ENCODE peak calls at places on chromosomes 13 and 19, in eight cellular contexts. M is ecto neural progenitor cell; A is GM12891; G is heart left ventricle; I is sigmoid colon; Z is mesenteric fat pad; W is HT1080; F is stimulated activated effector memory CD8-positive, alpha-beta T cell treated with anti-CD3 and anti-CD28 coated beads, Interleukin-12 subunit alpha, Interleukin-12 subunit beta, amount 100 ng/mL, for 72 hours. J is an unnamed sample.

GRCh38 chr13:25836709-25837316 is 215.0 kb downstream of the SHISA2 start:
- DNase-seq in W (peak), Z (no peak), I (no peak), A (no peak), F (no peak), M (no peak), G (no peak), J (no peak)

GRCh38 chr13:21557995-21558394 is 46.0 kb downstream of the MICU2 start:
- DNase-seq in F (no peak), G (no peak), M (no peak), Z (no peak), A (no peak), I (no peak), W (peak), J (no peak)

GRCh38 chr13:47004022-47004421 is 107.2 kb upstream of the HTR2A start:
- DNase-seq in I (no peak), F (no peak), Z (no peak), W (no peak), G (no peak), A (no peak), M (no peak), J (no peak)

GRCh38 chr13:60620611-60621395 is 223.8 kb downstream of the TDRD3 start:
- DNase-seq in F (no peak), M (no peak), I (no peak), A (no peak), W (no peak), Z (no peak), G (no peak), J (no peak)

GRCh38 chr19:13982773-13983172 is 23.3 kb downstream of the RFX1 start:
- DNase-seq in G (no peak), M (no peak), I (no peak), W (no peak), Z (no peak), F (no peak), A (no peak), J (no peak)

GRCh38 chr13:76783798-76784197 is 102.4 kb downstream of the KCTD12 start:
- DNase-seq in Z (no peak), M (no peak), I (no peak), A (no peak), W (no peak), G (no peak), F (no peak), J (no peak)

GRCh38 chr13:23881408-23881785 is 7.8 kb downstream of the MIPEP start:
- DNase-seq in F (no peak), I (no peak), A (no peak), G (no peak), Z (no peak), W (no peak), M (no peak), J (no peak)

GRCh38 chr19:34332027-34332786 is 32.8 kb upstream of the GPI start:
- DNase-seq in A (no peak), M (no peak), W (peak), G (no peak), Z (peak), F (no peak), I (no peak), J (no peak)

GRCh38 chr13:40315416-40316064 is 350.9 kb downstream of the FOXO1 start:
- DNase-seq in F (no peak), M (no peak), W (peak), A (no peak), I (no peak), G (peak), Z (no peak), J (no peak)

GRCh38 chr19:54489341-54489740 is 13.3 kb upstream of the LAIR2 start:
- DNase-seq in I (no peak), W (no peak), A (no peak), M (no peak), Z (no peak), F (no peak), G (no peak), J (no peak)

GRCh38 chr13:100645382-100645781 is 29.2 kb downstream of the TMTC4 start:
- DNase-seq in F (no peak), I (no peak), A (no peak), G (no peak), M (no peak), W (no peak), Z (no peak), J (no peak)

GRCh38 chr19:41311072-41311471 is 1.1 kb downstream of the CCDC97 start:
- DNase-seq in M (no peak), W (no peak), Z (no peak), F (no peak), I (no peak), G (no peak), A (no peak), J (no peak)